ENCODE peak calls at places on chromosomes 16 and 17, in nine cellular contexts. One of them, this sample, is unnamed.

GRCh38 chr17:32007463-32008298 is 498 bp downstream of the LRRC37B start:
- DNase-seq in T-cell: peak; percentile 27
- DNase-seq in EL: peak; percentile 32
- DNase-seq in prostate gland: peak; percentile 29
- DNase-seq in astrocyte of the hippocampus: peak; percentile 51
- DNase-seq in H4: peak; percentile 8
- DNase-seq in A673: peak; percentile 44
- DNase-seq in CD4-positive, CD25-positive, alpha-beta regulatory T cell: peak; percentile 23
- DNase-seq in activated naive CD8-positive, alpha-beta T cell treated with anti-CD3 and anti-CD28 coated beads for 36 hours: peak; percentile 67
- DNase-seq in this sample: peak; percentile 40

GRCh38 chr17:47945080-47945479 is 3.7 kb downstream of the PNPO start:
- DNase-seq in T-cell: peak; percentile 16
- DNase-seq in EL: no peak
- DNase-seq in prostate gland: no peak
- DNase-seq in astrocyte of the hippocampus: peak; percentile 45
- DNase-seq in H4: no peak
- DNase-seq in A673: no peak
- DNase-seq in CD4-positive, CD25-positive, alpha-beta regulatory T cell: no peak
- DNase-seq in activated naive CD8-positive, alpha-beta T cell treated with anti-CD3 and anti-CD28 coated beads for 36 hours: peak; percentile 21
- DNase-seq in this sample: no peak

GRCh38 chr16:88634994-88635670 is 3.2 kb upstream of the IL17C start:
- DNase-seq in T-cell: no peak
- DNase-seq in EL: peak; percentile 31
- DNase-seq in prostate gland: no peak
- DNase-seq in astrocyte of the hippocampus: no peak
- DNase-seq in H4: no peak
- DNase-seq in A673: no peak
- DNase-seq in CD4-positive, CD25-positive, alpha-beta regulatory T cell: no peak
- DNase-seq in activated naive CD8-positive, alpha-beta T cell treated with anti-CD3 and anti-CD28 coated beads for 36 hours: no peak
- DNase-seq in this sample: no peak

GRCh38 chr17:53823341-53824050 is 769 bp downstream of the KIF2B start:
- DNase-seq in T-cell: no peak
- DNase-seq in EL: no peak
- DNase-seq in prostate gland: no peak
- DNase-seq in astrocyte of the hippocampus: no peak
- DNase-seq in H4: no peak
- DNase-seq in A673: no peak
- DNase-seq in CD4-positive, CD25-positive, alpha-beta regulatory T cell: no peak
- DNase-seq in activated naive CD8-positive, alpha-beta T cell treated with anti-CD3 and anti-CD28 coated beads for 36 hours: no peak
- DNase-seq in this sample: no peak

GRCh38 chr17:69417545-69418483 is 3.3 kb downstream of the MAP2K6 start:
- DNase-seq in T-cell: no peak
- DNase-seq in EL: no peak
- DNase-seq in prostate gland: no peak
- DNase-seq in astrocyte of the hippocampus: peak; percentile 14
- DNase-seq in H4: no peak
- DNase-seq in A673: peak; percentile 66
- DNase-seq in CD4-positive, CD25-positive, alpha-beta regulatory T cell: no peak
- DNase-seq in activated naive CD8-positive, alpha-beta T cell treated with anti-CD3 and anti-CD28 coated beads for 36 hours: no peak
- DNase-seq in this sample: no peak

GRCh38 chr17:31672161-31672819 is 186.8 kb downstream of the COPRS start:
- DNase-seq in T-cell: no peak
- DNase-seq in EL: no peak
- DNase-seq in prostate gland: no peak
- DNase-seq in astrocyte of the hippocampus: no peak
- DNase-seq in H4: no peak
- DNase-seq in A673: no peak
- DNase-seq in CD4-positive, CD25-positive, alpha-beta regulatory T cell: no peak
- DNase-seq in activated naive CD8-positive, alpha-beta T cell treated with anti-CD3 and anti-CD28 coated beads for 36 hours: no peak
- DNase-seq in this sample: peak; percentile 3

GRCh38 chr16:53756329-53756996 is 52.5 kb downstream of the FTO start:
- DNase-seq in T-cell: no peak
- DNase-seq in EL: no peak
- DNase-seq in prostate gland: no peak
- DNase-seq in astrocyte of the hippocampus: peak; percentile 67
- DNase-seq in H4: no peak
- DNase-seq in A673: no peak
- DNase-seq in CD4-positive, CD25-positive, alpha-beta regulatory T cell: no peak
- DNase-seq in activated naive CD8-positive, alpha-beta T cell treated with anti-CD3 and anti-CD28 coated beads for 36 hours: no peak
- DNase-seq in this sample: no peak

GRCh38 chr17:31390426-31390747 is 1.1 kb upstream of the RAB11FIP4 start:
- DNase-seq in T-cell: no peak
- DNase-seq in EL: no peak
- DNase-seq in prostate gland: no peak
- DNase-seq in astrocyte of the hippocampus: no peak
- DNase-seq in H4: no peak
- DNase-seq in A673: no peak
- DNase-seq in CD4-positive, CD25-positive, alpha-beta regulatory T cell: no peak
- DNase-seq in activated naive CD8-positive, alpha-beta T cell treated with anti-CD3 and anti-CD28 coated beads for 36 hours: no peak
- DNase-seq in this sample: no peak

GRCh38 chr16:89358030-89359005 is 132.0 kb downstream of the ANKRD11 start:
- DNase-seq in T-cell: peak; percentile 56
- DNase-seq in EL: no peak
- DNase-seq in prostate gland: no peak
- DNase-seq in astrocyte of the hippocampus: no peak
- DNase-seq in H4: no peak
- DNase-seq in A673: no peak
- DNase-seq in CD4-positive, CD25-positive, alpha-beta regulatory T cell: peak; percentile 35
- DNase-seq in activated naive CD8-positive, alpha-beta T cell treated with anti-CD3 and anti-CD28 coated beads for 36 hours: no peak
- DNase-seq in this sample: no peak

GRCh38 chr17:79342376-79342775 is 267.8 kb downstream of the ENGASE start:
- DNase-seq in T-cell: no peak
- DNase-seq in EL: no peak
- DNase-seq in prostate gland: no peak
- DNase-seq in astrocyte of the hippocampus: no peak
- DNase-seq in H4: no peak
- DNase-seq in A673: no peak
- DNase-seq in CD4-positive, CD25-positive, alpha-beta regulatory T cell: no peak
- DNase-seq in activated naive CD8-positive, alpha-beta T cell treated with anti-CD3 and anti-CD28 coated beads for 36 hours: no peak
- DNase-seq in this sample: no peak

GRCh38 chr17:7631398-7632380 is 1.8 kb downstream of the SHBG start:
- DNase-seq in T-cell: no peak
- DNase-seq in EL: no peak
- DNase-seq in prostate gland: no peak
- DNase-seq in astrocyte of the hippocampus: no peak
- DNase-seq in H4: no peak
- DNase-seq in A673: no peak
- DNase-seq in CD4-positive, CD25-positive, alpha-beta regulatory T cell: no peak
- DNase-seq in activated naive CD8-positive, alpha-beta T cell treated with anti-CD3 and anti-CD28 coated beads for 36 hours: no peak
- DNase-seq in this sample: no peak

GRCh38 chr16:62548095-62548494 is 511.9 kb upstream of the CDH8 start:
- DNase-seq in T-cell: no peak
- DNase-seq in EL: no peak
- DNase-seq in prostate gland: no peak
- DNase-seq in astrocyte of the hippocampus: no peak
- DNase-seq in H4: no peak
- DNase-seq in A673: no peak
- DNase-seq in CD4-positive, CD25-positive, alpha-beta regulatory T cell: no peak
- DNase-seq in activated naive CD8-positive, alpha-beta T cell treated with anti-CD3 and anti-CD28 coated beads for 36 hours: no peak
- DNase-seq in this sample: no peak

GRCh38 chr16:50244504-50245416 is 21.6 kb upstream of the ADCY7 start:
- DNase-seq in T-cell: no peak
- DNase-seq in EL: no peak
- DNase-seq in prostate gland: no peak
- DNase-seq in astrocyte of the hippocampus: no peak
- DNase-seq in H4: no peak
- DNase-seq in A673: no peak
- DNase-seq in CD4-positive, CD25-positive, alpha-beta regulatory T cell: no peak
- DNase-seq in activated naive CD8-positive, alpha-beta T cell treated with anti-CD3 and anti-CD28 coated beads for 36 hours: no peak
- DNase-seq in this sample: no peak

GRCh38 chr16:50591209-50591608 is 43.0 kb downstream of the NKD1 start:
- DNase-seq in T-cell: no peak
- DNase-seq in EL: no peak
- DNase-seq in prostate gland: no peak
- DNase-seq in astrocyte of the hippocampus: no peak
- DNase-seq in H4: no peak
- DNase-seq in A673: no peak
- DNase-seq in CD4-positive, CD25-positive, alpha-beta regulatory T cell: no peak
- DNase-seq in activated naive CD8-positive, alpha-beta T cell treated with anti-CD3 and anti-CD28 coated beads for 36 hours: no peak
- DNase-seq in this sample: no peak

GRCh38 chr17:38420518-38420917 is 7.7 kb upstream of the ARHGAP23 start:
- DNase-seq in T-cell: no peak
- DNase-seq in EL: no peak
- DNase-seq in prostate gland: no peak
- DNase-seq in astrocyte of the hippocampus: no peak
- DNase-seq in H4: no peak
- DNase-seq in A673: no peak
- DNase-seq in CD4-positive, CD25-positive, alpha-beta regulatory T cell: no peak
- DNase-seq in activated naive CD8-positive, alpha-beta T cell treated with anti-CD3 and anti-CD28 coated beads for 36 hours: no peak
- DNase-seq in this sample: no peak

GRCh38 chr17:2081564-2081963 is 26.7 kb downstream of the HIC1 start:
- DNase-seq in T-cell: no peak
- DNase-seq in EL: peak; percentile 88
- DNase-seq in prostate gland: no peak
- DNase-seq in astrocyte of the hippocampus: no peak
- DNase-seq in H4: no peak
- DNase-seq in A673: no peak
- DNase-seq in CD4-positive, CD25-positive, alpha-beta regulatory T cell: no peak
- DNase-seq in activated naive CD8-positive, alpha-beta T cell treated with anti-CD3 and anti-CD28 coated beads for 36 hours: no peak
- DNase-seq in this sample: no peak

GRCh38 chr16:28981517-28981916 is 3.3 kb upstream of the LAT start:
- DNase-seq in T-cell: peak; percentile 21
- DNase-seq in EL: no peak
- DNase-seq in prostate gland: no peak
- DNase-seq in astrocyte of the hippocampus: peak; percentile 8
- DNase-seq in H4: no peak
- DNase-seq in A673: peak; percentile 33
- DNase-seq in CD4-positive, CD25-positive, alpha-beta regulatory T cell: no peak
- DNase-seq in activated naive CD8-positive, alpha-beta T cell treated with anti-CD3 and anti-CD28 coated beads for 36 hours: peak; percentile 52
- DNase-seq in this sample: no peak

GRCh38 chr17:52995127-52995526 is 827.6 kb upstream of the KIF2B start:
- DNase-seq in T-cell: no peak
- DNase-seq in EL: no peak
- DNase-seq in prostate gland: no peak
- DNase-seq in astrocyte of the hippocampus: no peak
- DNase-seq in H4: no peak
- DNase-seq in A673: no peak
- DNase-seq in CD4-positive, CD25-positive, alpha-beta regulatory T cell: no peak
- DNase-seq in activated naive CD8-positive, alpha-beta T cell treated with anti-CD3 and anti-CD28 coated beads for 36 hours: no peak
- DNase-seq in this sample: peak; percentile 86

GRCh38 chr17:606501-607243 is 108.0 kb downstream of the VPS53 start:
- DNase-seq in T-cell: no peak
- DNase-seq in EL: no peak
- DNase-seq in prostate gland: no peak
- DNase-seq in astrocyte of the hippocampus: no peak
- DNase-seq in H4: no peak
- DNase-seq in A673: no peak
- DNase-seq in CD4-positive, CD25-positive, alpha-beta regulatory T cell: no peak
- DNase-seq in activated naive CD8-positive, alpha-beta T cell treated with anti-CD3 and anti-CD28 coated beads for 36 hours: no peak
- DNase-seq in this sample: no peak

GRCh38 chr16:21997693-21998480 is 3.0 kb downstream of the PDZD9 start:
- DNase-seq in T-cell: no peak
- DNase-seq in EL: no peak
- DNase-seq in prostate gland: no peak
- DNase-seq in astrocyte of the hippocampus: no peak
- DNase-seq in H4: no peak
- DNase-seq in A673: peak; percentile 32
- DNase-seq in CD4-positive, CD25-positive, alpha-beta regulatory T cell: no peak
- DNase-seq in activated naive CD8-positive, alpha-beta T cell treated with anti-CD3 and anti-CD28 coated beads for 36 hours: no peak
- DNase-seq in this sample: no peak

GRCh38 chr17:82008258-82008940 is 14.3 kb downstream of the CENPX start:
- DNase-seq in T-cell: no peak
- DNase-seq in EL: no peak
- DNase-seq in prostate gland: no peak
- DNase-seq in astrocyte of the hippocampus: no peak
- DNase-seq in H4: no peak
- DNase-seq in A673: no peak
- DNase-seq in CD4-positive, CD25-positive, alpha-beta regulatory T cell: no peak
- DNase-seq in activated naive CD8-positive, alpha-beta T cell treated with anti-CD3 and anti-CD28 coated beads for 36 hours: no peak
- DNase-seq in this sample: no peak

GRCh38 chr16:66970775-66971725 is 10.0 kb downstream of the CES3 start:
- DNase-seq in T-cell: no peak
- DNase-seq in EL: peak; percentile 80
- DNase-seq in prostate gland: no peak
- DNase-seq in astrocyte of the hippocampus: peak; percentile 23
- DNase-seq in H4: no peak
- DNase-seq in A673: no peak
- DNase-seq in CD4-positive, CD25-positive, alpha-beta regulatory T cell: no peak
- DNase-seq in activated naive CD8-positive, alpha-beta T cell treated with anti-CD3 and anti-CD28 coated beads for 36 hours: no peak
- DNase-seq in this sample: no peak

GRCh38 chr17:49459401-49459984 is 35.6 kb upstream of the NGFR start:
- DNase-seq in T-cell: no peak
- DNase-seq in EL: no peak
- DNase-seq in prostate gland: no peak
- DNase-seq in astrocyte of the hippocampus: no peak
- DNase-seq in H4: no peak
- DNase-seq in A673: no peak
- DNase-seq in CD4-positive, CD25-positive, alpha-beta regulatory T cell: no peak
- DNase-seq in activated naive CD8-positive, alpha-beta T cell treated with anti-CD3 and anti-CD28 coated beads for 36 hours: no peak
- DNase-seq in this sample: no peak

GRCh38 chr17:78527345-78527744 is 49.9 kb downstream of the DNAH17 start:
- DNase-seq in T-cell: no peak
- DNase-seq in EL: no peak
- DNase-seq in prostate gland: no peak
- DNase-seq in astrocyte of the hippocampus: no peak
- DNase-seq in H4: no peak
- DNase-seq in A673: no peak
- DNase-seq in CD4-positive, CD25-positive, alpha-beta regulatory T cell: no peak
- DNase-seq in activated naive CD8-positive, alpha-beta T cell treated with anti-CD3 and anti-CD28 coated beads for 36 hours: no peak
- DNase-seq in this sample: no peak

GRCh38 chr16:88591577-88592021 is 21.4 kb downstream of the ZC3H18 start:
- DNase-seq in T-cell: no peak
- DNase-seq in EL: no peak
- DNase-seq in prostate gland: no peak
- DNase-seq in astrocyte of the hippocampus: no peak
- DNase-seq in H4: no peak
- DNase-seq in A673: no peak
- DNase-seq in CD4-positive, CD25-positive, alpha-beta regulatory T cell: peak; percentile 13
- DNase-seq in activated naive CD8-positive, alpha-beta T cell treated with anti-CD3 and anti-CD28 coated beads for 36 hours: no peak
- DNase-seq in this sample: no peak

GRCh38 chr16:87681990-87682570 is 79.8 kb downstream of the JPH3 start:
- DNase-seq in T-cell: no peak
- DNase-seq in EL: peak; percentile 66
- DNase-seq in prostate gland: peak; percentile 26
- DNase-seq in astrocyte of the hippocampus: peak; percentile 32
- DNase-seq in H4: no peak
- DNase-seq in A673: peak; percentile 20
- DNase-seq in CD4-positive, CD25-positive, alpha-beta regulatory T cell: no peak
- DNase-seq in activated naive CD8-positive, alpha-beta T cell treated with anti-CD3 and anti-CD28 coated beads for 36 hours: peak; percentile 48
- DNase-seq in this sample: no peak

GRCh38 chr16:84818989-84819643 is 669 bp upstream of the CRISPLD2 start:
- DNase-seq in T-cell: no peak
- DNase-seq in EL: no peak
- DNase-seq in prostate gland: no peak
- DNase-seq in astrocyte of the hippocampus: no peak
- DNase-seq in H4: no peak
- DNase-seq in A673: no peak
- DNase-seq in CD4-positive, CD25-positive, alpha-beta regulatory T cell: no peak
- DNase-seq in activated naive CD8-positive, alpha-beta T cell treated with anti-CD3 and anti-CD28 coated beads for 36 hours: no peak
- DNase-seq in this sample: no peak

This sample was measured in NCI-H2081.